ENCODE peak calls at places on chromosomes 4 and X, in seven cellular contexts. L is iris pigment epithelial cell, E is adipocyte, M is NCI-H2081, N is sciatic nerve, F is psoas muscle, U is ascending aorta. K is an unnamed sample.

GRCh38 chr4:77044458-77045124 is 31.2 kb downstream of the CCNI start:
- DNase-seq in L (peak), E (peak), M (peak), N (no peak), F (no peak), U (no peak), K (peak)

GRCh38 chr4:96407651-96408342 is 567.9 kb downstream of the PDHA2 start:
- DNase-seq in L (peak), E (no peak), M (peak), N (no peak), F (no peak), U (no peak), K (no peak)

GRCh38 chrX:56729152-56729557 is at the start of gene NBDY:
- DNase-seq in L (peak), E (peak), M (peak), N (no peak), F (peak), U (peak), K (no peak)

GRCh38 chrX:151722241-151722846 is 6.5 kb downstream of the FATE1 start:
- DNase-seq in L (no peak), E (no peak), M (no peak), N (peak), F (no peak), U (no peak), K (no peak)

GRCh38 chrX:40146471-40147398 is 49.0 kb upstream of the BCOR start:
- DNase-seq in L (peak), E (peak), M (peak), N (peak), F (peak), U (no peak), K (no peak)

GRCh38 chr4:2829321-2829932 is 14.2 kb upstream of the ADD1 start:
- DNase-seq in L (no peak), E (no peak), M (no peak), N (peak), F (peak), U (peak), K (no peak)

GRCh38 chrX:77572322-77572721 is 125.1 kb downstream of the FGF16 start:
- DNase-seq in L (peak), E (no peak), M (no peak), N (no peak), F (no peak), U (no peak), K (no peak)

GRCh38 chrX:48996969-48997368 is 5.1 kb downstream of the GRIPAP1 start:
- DNase-seq in L (no peak), E (no peak), M (no peak), N (no peak), F (no peak), U (no peak), K (no peak)

GRCh38 chr4:112515278-112516075 is 503 bp downstream of the NEUROG2 start:
- DNase-seq in L (peak), E (peak), M (peak), N (no peak), F (no peak), U (no peak), K (no peak)

GRCh38 chr4:142043509-142043908 is 407.1 kb downstream of the IL15 start:
- DNase-seq in L (peak), E (peak), M (no peak), N (no peak), F (no peak), U (no peak), K (no peak)

GRCh38 chr4:185560316-185560715 is 25.0 kb upstream of the PDLIM3 start:
- DNase-seq in L (no peak), E (no peak), M (no peak), N (no peak), F (no peak), U (no peak), K (no peak)

GRCh38 chr4:87012265-87012953 is 77.6 kb downstream of the AFF1 start:
- DNase-seq in L (no peak), E (no peak), M (no peak), N (no peak), F (no peak), U (no peak), K (no peak)

GRCh38 chr4:6342530-6343293 is 73.1 kb downstream of the WFS1 start:
- DNase-seq in L (no peak), E (no peak), M (peak), N (no peak), F (no peak), U (no peak), K (peak)

GRCh38 chr4:108159845-108160244 is 8.9 kb downstream of the LEF1 start:
- DNase-seq in L (no peak), E (no peak), M (no peak), N (no peak), F (no peak), U (no peak), K (no peak)

GRCh38 chr4:95869961-95870500 is 30.1 kb downstream of the PDHA2 start:
- DNase-seq in L (no peak), E (no peak), M (no peak), N (no peak), F (no peak), U (no peak), K (no peak)

GRCh38 chrX:20315140-20315539 is 48.4 kb upstream of the RPS6KA3 start:
- DNase-seq in L (no peak), E (no peak), M (no peak), N (no peak), F (no peak), U (no peak), K (no peak)

GRCh38 chrX:8190341-8190830 is 19.3 kb upstream of the VCX2 start:
- DNase-seq in L (no peak), E (no peak), M (no peak), N (no peak), F (no peak), U (no peak), K (no peak)

GRCh38 chr4:141771889-141772830 is 135.8 kb downstream of the IL15 start:
- DNase-seq in L (no peak), E (no peak), M (no peak), N (no peak), F (no peak), U (no peak), K (no peak)

K was measured in retinal pigment epithelial cell.